ENCODE peak calls at places on chromosomes 16 and 17, in eight cellular contexts. Q, V, F, J, K, G, D and L are unnamed samples.

GRCh38 chr16:80362816-80363215 is 178.0 kb upstream of the DYNLRB2 start:
- DNase-seq in Q (no peak), V (no peak), F (no peak), J (no peak), K (no peak), G (no peak), D (no peak), L (no peak)

GRCh38 chr16:4182581-4183257 is 59.2 kb downstream of the SRL start:
- DNase-seq in Q (no peak), V (no peak), F (no peak), J (peak; percentile 83), K (no peak), G (no peak), D (no peak), L (no peak)

GRCh38 chr16:67844441-67844840 is 2.3 kb upstream of the NUTF2 start:
- DNase-seq in Q (no peak), V (no peak), F (peak; percentile 23), J (peak; percentile 30), K (no peak), G (no peak), D (peak; percentile 78), L (peak; percentile 48)

GRCh38 chr17:8019161-8019560 is 16.7 kb downstream of the GUCY2D start:
- DNase-seq in Q (no peak), V (peak; percentile 17), F (no peak), J (no peak), K (no peak), G (no peak), D (peak; percentile 9), L (no peak)

GRCh38 chr17:4405038-4405669 is 28.6 kb upstream of the SPNS3 start:
- DNase-seq in Q (no peak), V (no peak), F (peak; percentile 62), J (no peak), K (no peak), G (no peak), D (no peak), L (no peak)

GRCh38 chr16:70577256-70577698 is 53.7 kb downstream of the SF3B3 start:
- DNase-seq in Q (no peak), V (peak; percentile 75), F (no peak), J (peak; percentile 48), K (peak; percentile 91), G (no peak), D (peak; percentile 83), L (peak; percentile 97)

GRCh38 chr17:66540131-66540781 is 237.8 kb downstream of the PRKCA start:
- DNase-seq in Q (no peak), V (no peak), F (peak; percentile 31), J (peak; percentile 95), K (peak; percentile 76), G (no peak), D (peak; percentile 29), L (peak; percentile 89)

GRCh38 chr16:74748710-74749073 is 25.9 kb downstream of the FA2H start:
- DNase-seq in Q (no peak), V (no peak), F (no peak), J (no peak), K (no peak), G (no peak), D (no peak), L (no peak)

GRCh38 chr16:73371584-73372319 is 323.8 kb upstream of the ZFHX3 start:
- DNase-seq in Q (no peak), V (no peak), F (no peak), J (no peak), K (no peak), G (no peak), D (no peak), L (no peak)

GRCh38 chr17:70629902-70630301 is 460.6 kb downstream of the KCNJ2 start:
- DNase-seq in Q (no peak), V (no peak), F (peak; percentile 7), J (no peak), K (no peak), G (no peak), D (no peak), L (no peak)